ENCODE peak calls at places on chromosomes 13 and 19, in seven cellular contexts. K is tibial artery, F is breast epithelium, T is iPS DF 6.9, U is IMR-90, C is ovary, Z is hepatocyte. S is an unnamed sample.

GRCh38 chr19:29714953-29715694 is at the start of gene C19orf12:
- DNase-seq in U (peak; percentile 23), F (no peak), C (peak; percentile 69), Z (peak; percentile 88), T (no peak), K (peak; percentile 77), S (peak; percentile 58)

GRCh38 chr13:34913040-34913439 is 29.0 kb upstream of the NBEA start:
- DNase-seq in T (no peak), F (no peak), K (no peak), C (no peak), Z (peak; percentile 34), U (no peak), S (peak; percentile 13)

GRCh38 chr19:46596008-46596407 is 5.1 kb upstream of the CALM3 start:
- DNase-seq in Z (no peak), K (no peak), C (no peak), F (no peak), T (no peak), U (no peak), S (no peak)

GRCh38 chr13:65555973-65556372 is 1674.2 kb downstream of the PCDH9 start:
- DNase-seq in F (no peak), C (no peak), T (no peak), K (no peak), Z (no peak), U (no peak), S (no peak)

GRCh38 chr19:17606786-17607185 is 51.3 kb downstream of the COLGALT1 start:
- DNase-seq in F (no peak), C (peak; percentile 23), T (no peak), Z (no peak), U (no peak), K (no peak), S (peak; percentile 22)

GRCh38 chr13:22939157-22939556 is 241.6 kb upstream of the SGCG start:
- DNase-seq in F (no peak), T (no peak), K (no peak), U (no peak), C (no peak), Z (no peak), S (no peak)

GRCh38 chr19:39563408-39563807 is 23.4 kb upstream of the EID2 start:
- DNase-seq in K (no peak), C (no peak), F (no peak), U (peak; percentile 18), T (no peak), Z (no peak), S (no peak)

GRCh38 chr13:20499986-20500385 is 25.7 kb downstream of the CRYL1 start:
- DNase-seq in F (no peak), U (peak; percentile 7), K (no peak), T (no peak), C (no peak), Z (no peak), S (no peak)

GRCh38 chr19:47063874-47064273 is 15.4 kb upstream of the TMEM160 start:
- DNase-seq in C (no peak), Z (no peak), K (no peak), F (no peak), T (no peak), U (no peak), S (peak; percentile 14)

GRCh38 chr13:37884674-37885073 is 15.1 kb upstream of the TRPC4 start:
- DNase-seq in U (no peak), Z (no peak), F (no peak), T (no peak), K (no peak), C (no peak), S (no peak)

GRCh38 chr19:2507109-2507508 is 31.2 kb downstream of the GADD45B start:
- DNase-seq in Z (peak; percentile 73), C (no peak), K (no peak), T (no peak), F (peak; percentile 55), U (peak; percentile 89), S (peak; percentile 35)

GRCh38 chr19:46737275-46737654 is 8.6 kb upstream of the FKRP start:
- DNase-seq in K (no peak), T (no peak), F (no peak), U (no peak), C (no peak), Z (no peak), S (no peak)

GRCh38 chr13:98033277-98034247 is 80.1 kb downstream of the IPO5 start:
- DNase-seq in U (peak; percentile 44), K (no peak), F (no peak), C (peak; percentile 11), Z (peak; percentile 68), T (no peak), S (peak; percentile 12)

GRCh38 chr19:10736916-10737551 is 19.2 kb downstream of the DNM2 start:
- DNase-seq in F (no peak), Z (no peak), K (no peak), T (no peak), U (no peak), C (no peak), S (no peak)

GRCh38 chr13:61144301-61144700 is 271.3 kb downstream of the PCDH20 start:
- DNase-seq in Z (no peak), K (no peak), F (no peak), C (no peak), T (no peak), U (no peak), S (no peak)

GRCh38 chr13:75038315-75038881 is 443.6 kb downstream of the TBC1D4 start:
- DNase-seq in Z (no peak), T (no peak), F (no peak), K (no peak), C (no peak), U (no peak), S (no peak)

GRCh38 chr13:49374585-49375290 is 69.1 kb downstream of the CAB39L start:
- DNase-seq in C (no peak), T (no peak), Z (no peak), U (peak; percentile 87), K (no peak), F (no peak), S (no peak)

GRCh38 chr19:7603919-7604318 is 8.3 kb downstream of the CAMSAP3 start:
- DNase-seq in C (no peak), T (no peak), K (no peak), F (no peak), U (no peak), Z (no peak), S (no peak)

GRCh38 chr19:47445937-47446402 is 25.7 kb downstream of the SLC8A2 start:
- DNase-seq in C (peak; percentile 33), Z (peak; percentile 70), F (no peak), K (no peak), U (no peak), T (no peak), S (peak; percentile 56)

GRCh38 chr13:53052675-53053074 is 24.1 kb downstream of the OLFM4 start:
- DNase-seq in F (no peak), T (no peak), K (no peak), Z (no peak), U (no peak), C (no peak), S (no peak)

GRCh38 chr13:28532226-28533048 is 37.5 kb upstream of the FLT1 start:
- DNase-seq in Z (peak; percentile 35), T (no peak), U (no peak), K (no peak), C (no peak), F (no peak), S (no peak)

GRCh38 chr13:99218969-99219368 is 18.3 kb downstream of the UBAC2 start:
- DNase-seq in Z (no peak), F (no peak), U (no peak), T (no peak), C (no peak), K (no peak), S (no peak)

GRCh38 chr13:52085416-52085815 is 43.5 kb downstream of the NEK5 start:
- DNase-seq in Z (peak; percentile 48), U (peak; percentile 86), K (no peak), F (no peak), C (no peak), T (no peak), S (no peak)

GRCh38 chr19:17536957-17537356 is 18.5 kb upstream of the COLGALT1 start:
- DNase-seq in C (no peak), T (no peak), Z (no peak), F (no peak), U (no peak), K (no peak), S (no peak)

GRCh38 chr19:3057275-3057714 is 5.0 kb downstream of the TLE5 start:
- DNase-seq in K (peak; percentile 95), T (no peak), U (no peak), F (peak; percentile 92), C (peak; percentile 96), Z (peak; percentile 67), S (no peak)

GRCh38 chr13:110249326-110249725 is 57.6 kb downstream of the COL4A1 start:
- DNase-seq in T (no peak), U (no peak), Z (no peak), F (no peak), K (peak; percentile 78), C (no peak), S (no peak)
- H3K4me1 ChIP-seq in T (peaks cover 2% of the 10 kb centered on the region), U (peaks cover 43% of the 10 kb centered on the region), Z (peaks cover 19% of the 10 kb centered on the region), F (peaks cover 7% of the 10 kb centered on the region), K (peaks cover 63% of the 10 kb centered on the region), C (peaks cover 32% of the 10 kb centered on the region), S (no peaks in the 10 kb centered on the region)

GRCh38 chr19:53961523-53962345 is 1.0 kb upstream of the CACNG8 start:
- DNase-seq in K (no peak), T (no peak), F (no peak), U (no peak), C (no peak), Z (no peak), S (no peak)
- H3K4me3 ChIP-seq in K (no peak overlapping the region), T (peak overlapping the region; percentile 36), F (no peak overlapping the region), U (no peak overlapping the region), C (no peak overlapping the region), Z (no peak overlapping the region), S (no peak overlapping the region)

GRCh38 chr19:50203281-50204080 is at the start of gene MYH14:
- DNase-seq in C (peak; percentile 24), U (no peak), K (no peak), F (peak; percentile 95), T (peak; percentile 31), Z (peak; percentile 96), S (no peak)
- H3K27me3 ChIP-seq in C (no peaks in the 10 kb centered on the region), U (peaks cover 3% of the 10 kb centered on the region), K (no peaks in the 10 kb centered on the region), F (no peaks in the 10 kb centered on the region), T (no peaks in the 10 kb centered on the region), Z (peaks cover 10% of the 10 kb centered on the region), S (no peaks in the 10 kb centered on the region)

GRCh38 chr13:26022538-26023292 is 29.1 kb downstream of the SHISA2 start:
- DNase-seq in U (peak; percentile 47), T (no peak), Z (peak; percentile 80), C (no peak), F (peak; percentile 73), K (peak; percentile 81), S (no peak)

GRCh38 chr13:26024558-26024957 is 27.3 kb downstream of the SHISA2 start:
- DNase-seq in K (no peak), T (no peak), C (no peak), F (no peak), U (no peak), Z (no peak), S (peak; percentile 16)

GRCh38 chr13:26026211-26026610 is 25.6 kb downstream of the SHISA2 start:
- DNase-seq in U (no peak), K (no peak), F (no peak), T (no peak), Z (no peak), C (no peak), S (no peak)

GRCh38 chr13:26025771-26026170 is 26.0 kb downstream of the SHISA2 start:
- DNase-seq in Z (no peak), C (no peak), T (no peak), U (no peak), F (no peak), K (no peak), S (no peak)

DNA sequence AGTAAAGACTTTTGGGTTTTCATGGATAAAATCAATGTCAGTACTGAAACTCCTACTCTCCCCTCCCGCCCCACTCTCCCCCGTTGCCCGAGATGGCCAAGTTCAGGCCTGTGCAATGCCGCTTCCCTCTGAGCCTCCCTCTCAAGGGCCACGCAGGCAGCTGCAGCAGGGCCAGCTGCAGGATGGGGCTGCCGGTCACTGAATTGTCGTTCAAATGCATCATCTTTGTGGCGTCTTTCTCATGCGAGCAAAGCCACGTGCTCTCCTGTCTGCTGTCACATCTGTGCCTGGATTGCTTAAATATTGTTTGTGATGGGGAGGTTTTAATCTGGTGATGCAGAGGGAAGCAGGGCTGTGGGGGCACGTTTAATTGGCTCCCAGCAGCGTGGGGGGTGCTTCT is 26.6 kb downstream of the SHISA2 start:
- DNase-seq in T (no peak), K (no peak), U (no peak), Z (no peak), C (no peak), F (no peak), S (no peak)
- H3K4me1 ChIP-seq in T (no peaks in the 10 kb centered on the region), K (no peaks in the 10 kb centered on the region), U (no peaks in the 10 kb centered on the region), Z (peaks cover 8% of the 10 kb centered on the region), C (no peaks in the 10 kb centered on the region), F (no peaks in the 10 kb centered on the region), S (peaks cover 18% of the 10 kb centered on the region)

S was measured in HAP-1.